ENCODE peak calls at places on chromosome 1, in six cellular contexts. One of them, this sample, is unnamed. For H3K9me3 and H3K4me1, the result is how much of the 10 kb centered on the place peaks cover.

GRCh38 chr1:179708434-179709195 is 34.5 kb upstream of the FAM163A start:
- DNase-seq in mesenchymal stem cell: no peak
- DNase-seq in left ventricle myocardium inferior: no peak
- DNase-seq in IMR-90: no peak
- DNase-seq in transverse colon: no peak
- DNase-seq in MM.1S: no peak
- DNase-seq in this sample: no peak

GRCh38 chr1:79517425-79518219 is 511.1 kb upstream of the ADGRL4 start:
- DNase-seq in mesenchymal stem cell: no peak
- DNase-seq in left ventricle myocardium inferior: no peak
- DNase-seq in IMR-90: no peak
- DNase-seq in transverse colon: no peak
- DNase-seq in MM.1S: peak
- DNase-seq in this sample: no peak

GRCh38 chr1:200130552-200130951 is 103.0 kb downstream of the NR5A2 start:
- DNase-seq in mesenchymal stem cell: no peak
- DNase-seq in left ventricle myocardium inferior: no peak
- DNase-seq in IMR-90: peak
- DNase-seq in transverse colon: no peak
- DNase-seq in MM.1S: no peak
- DNase-seq in this sample: peak

GRCh38 chr1:111453706-111454105 is 4.4 kb downstream of the ATP5PB start:
- DNase-seq in mesenchymal stem cell: no peak
- DNase-seq in left ventricle myocardium inferior: no peak
- DNase-seq in IMR-90: no peak
- DNase-seq in transverse colon: no peak
- DNase-seq in MM.1S: no peak
- DNase-seq in this sample: no peak

GRCh38 chr1:247037483-247038320 is 29.8 kb upstream of the ZNF695 start:
- DNase-seq in mesenchymal stem cell: peak
- DNase-seq in left ventricle myocardium inferior: no peak
- DNase-seq in IMR-90: no peak
- DNase-seq in transverse colon: no peak
- DNase-seq in MM.1S: no peak
- DNase-seq in this sample: no peak

GRCh38 chr1:43275826-43276620 is 6.2 kb downstream of the TMEM125 start:
- DNase-seq in mesenchymal stem cell: no peak
- DNase-seq in left ventricle myocardium inferior: no peak
- DNase-seq in IMR-90: no peak
- DNase-seq in transverse colon: no peak
- DNase-seq in MM.1S: no peak
- DNase-seq in this sample: peak

GRCh38 chr1:108573183-108573582 is 13.3 kb downstream of the EEIG2 start:
- DNase-seq in mesenchymal stem cell: no peak
- DNase-seq in left ventricle myocardium inferior: no peak
- DNase-seq in IMR-90: no peak
- DNase-seq in transverse colon: no peak
- DNase-seq in MM.1S: no peak
- DNase-seq in this sample: no peak

GRCh38 chr1:192538407-192539311 is 36.9 kb upstream of the RGS1 start:
- DNase-seq in mesenchymal stem cell: peak
- DNase-seq in left ventricle myocardium inferior: no peak
- DNase-seq in IMR-90: peak
- DNase-seq in transverse colon: no peak
- DNase-seq in MM.1S: peak
- DNase-seq in this sample: no peak

GRCh38 chr1:232686346-232686745 is 56.4 kb upstream of the SIPA1L2 start:
- DNase-seq in mesenchymal stem cell: peak
- DNase-seq in left ventricle myocardium inferior: no peak
- DNase-seq in IMR-90: peak
- DNase-seq in transverse colon: no peak
- DNase-seq in MM.1S: no peak
- DNase-seq in this sample: no peak

GRCh38 chr1:100250264-100250663 is 630 bp upstream of the DBT start:
- DNase-seq in mesenchymal stem cell: peak
- DNase-seq in left ventricle myocardium inferior: no peak
- DNase-seq in IMR-90: no peak
- DNase-seq in transverse colon: no peak
- DNase-seq in MM.1S: no peak
- DNase-seq in this sample: no peak

GRCh38 chr1:206635080-206635982 is at the start of gene DYRK3:
- DNase-seq in mesenchymal stem cell: peak
- DNase-seq in left ventricle myocardium inferior: peak
- DNase-seq in IMR-90: peak
- DNase-seq in transverse colon: peak
- DNase-seq in MM.1S: peak
- DNase-seq in this sample: peak

GRCh38 chr1:205592443-205593003 is 39.3 kb downstream of the ELK4 start:
- DNase-seq in mesenchymal stem cell: no peak
- DNase-seq in left ventricle myocardium inferior: no peak
- DNase-seq in IMR-90: no peak
- DNase-seq in transverse colon: no peak
- DNase-seq in MM.1S: no peak
- DNase-seq in this sample: no peak

GRCh38 chr1:231827337-231828105 is 200.9 kb downstream of the DISC1 start:
- DNase-seq in mesenchymal stem cell: peak
- DNase-seq in left ventricle myocardium inferior: no peak
- DNase-seq in IMR-90: peak
- DNase-seq in transverse colon: no peak
- DNase-seq in MM.1S: no peak
- DNase-seq in this sample: no peak

GRCh38 chr1:185328204-185328728 is 11.2 kb upstream of the IVNS1ABP start:
- DNase-seq in mesenchymal stem cell: no peak
- DNase-seq in left ventricle myocardium inferior: no peak
- DNase-seq in IMR-90: no peak
- DNase-seq in transverse colon: no peak
- DNase-seq in MM.1S: no peak
- DNase-seq in this sample: no peak

GRCh38 chr1:156836041-156836654 is 19.5 kb upstream of the SH2D2A start:
- DNase-seq in mesenchymal stem cell: no peak
- DNase-seq in left ventricle myocardium inferior: no peak
- DNase-seq in IMR-90: no peak
- DNase-seq in transverse colon: no peak
- DNase-seq in MM.1S: no peak
- DNase-seq in this sample: no peak

GRCh38 chr1:113048064-113048463 is 24.9 kb upstream of the LRIG2 start:
- DNase-seq in mesenchymal stem cell: no peak
- DNase-seq in left ventricle myocardium inferior: no peak
- DNase-seq in IMR-90: no peak
- DNase-seq in transverse colon: peak
- DNase-seq in MM.1S: no peak
- DNase-seq in this sample: no peak

GRCh38 chr1:79204774-79205173 is 198.2 kb upstream of the ADGRL4 start:
- DNase-seq in mesenchymal stem cell: no peak
- DNase-seq in left ventricle myocardium inferior: no peak
- DNase-seq in IMR-90: no peak
- DNase-seq in transverse colon: no peak
- DNase-seq in MM.1S: peak
- DNase-seq in this sample: no peak

GRCh38 chr1:245721488-245721887 is 566.7 kb downstream of the KIF26B start:
- DNase-seq in mesenchymal stem cell: no peak
- DNase-seq in left ventricle myocardium inferior: no peak
- DNase-seq in IMR-90: no peak
- DNase-seq in transverse colon: no peak
- DNase-seq in MM.1S: no peak
- DNase-seq in this sample: no peak

DNA sequence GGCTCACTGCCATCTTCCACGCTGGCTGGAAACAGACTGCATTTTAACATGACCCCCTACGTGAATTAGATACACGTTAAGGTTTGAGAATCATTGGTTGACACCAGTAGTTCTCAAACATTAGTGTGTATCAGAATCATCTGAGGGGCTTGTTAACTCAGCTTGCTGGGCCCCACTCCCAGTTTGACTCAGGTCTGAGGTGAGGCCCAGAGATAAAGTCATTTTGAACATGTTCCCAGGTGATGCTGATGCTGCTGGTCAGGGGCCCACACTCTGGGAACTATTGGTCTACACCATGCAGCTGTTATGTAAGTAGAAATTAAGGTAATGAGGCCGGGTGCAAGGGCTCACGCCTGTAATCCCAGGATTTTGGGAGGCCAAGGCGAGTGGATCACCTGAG is 1.3 kb downstream of the LSM10 start:
- DNase-seq in mesenchymal stem cell: no peak
- DNase-seq in left ventricle myocardium inferior: no peak
- DNase-seq in IMR-90: no peak
- DNase-seq in transverse colon: no peak
- DNase-seq in MM.1S: no peak
- DNase-seq in this sample: no peak
- H3K4me3 ChIP-seq in mesenchymal stem cell: no peak
- H3K4me3 ChIP-seq in left ventricle myocardium inferior: peak
- H3K4me3 ChIP-seq in IMR-90: no peak
- H3K4me3 ChIP-seq in transverse colon: no peak
- H3K4me3 ChIP-seq in MM.1S: no peak
- H3K4me3 ChIP-seq in this sample: peak

GRCh38 chr1:248316796-248317195 is 7.6 kb downstream of the OR2M7 start:
- DNase-seq in mesenchymal stem cell: no peak
- DNase-seq in left ventricle myocardium inferior: no peak
- DNase-seq in IMR-90: no peak
- DNase-seq in transverse colon: no peak
- DNase-seq in MM.1S: no peak
- DNase-seq in this sample: no peak
- H3K9me3 ChIP-seq in mesenchymal stem cell: under half
- H3K9me3 ChIP-seq in left ventricle myocardium inferior: under half
- H3K9me3 ChIP-seq in IMR-90: under half
- H3K9me3 ChIP-seq in transverse colon: under half
- H3K9me3 ChIP-seq in MM.1S: under half
- H3K9me3 ChIP-seq in this sample: under half

DNA sequence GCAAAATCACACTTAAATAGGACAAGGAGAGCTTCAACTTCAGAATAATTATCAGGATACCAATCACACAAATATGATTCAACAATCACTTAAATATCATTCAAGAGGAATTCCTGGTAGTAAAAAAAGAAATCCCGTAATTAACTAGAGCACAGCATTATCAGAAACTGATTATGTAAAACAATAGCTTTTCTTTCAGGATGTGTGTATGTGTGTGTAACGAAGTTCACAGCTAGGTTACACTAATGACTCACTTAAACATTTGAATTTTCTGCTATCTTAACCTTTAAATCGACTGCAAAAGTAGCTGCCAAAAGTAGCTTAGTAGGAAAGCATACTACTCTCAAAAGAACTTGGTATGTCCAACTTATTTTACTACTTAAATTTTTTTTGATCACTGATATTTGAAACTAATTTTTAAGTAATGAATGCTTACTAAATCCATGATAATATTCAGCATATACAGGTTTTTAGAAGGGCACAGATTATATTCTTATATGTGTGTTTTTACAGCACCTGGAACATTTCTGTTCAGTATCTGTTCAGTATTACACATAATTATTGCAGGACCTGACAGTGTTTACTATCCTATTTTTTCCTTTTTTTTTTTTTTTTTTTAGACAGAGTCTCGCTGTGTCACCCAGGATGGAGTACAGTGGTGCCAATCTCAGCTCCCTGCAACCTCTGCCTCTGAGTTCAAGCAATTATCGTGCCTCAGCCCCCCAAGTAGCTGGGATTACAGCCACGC is 4.2 kb downstream of the RERE start:
- DNase-seq in mesenchymal stem cell: no peak
- DNase-seq in left ventricle myocardium inferior: no peak
- DNase-seq in IMR-90: peak
- DNase-seq in transverse colon: no peak
- DNase-seq in MM.1S: no peak
- DNase-seq in this sample: no peak
- H3K4me1 ChIP-seq in mesenchymal stem cell: under half
- H3K4me1 ChIP-seq in left ventricle myocardium inferior: half or more
- H3K4me1 ChIP-seq in IMR-90: under half
- H3K4me1 ChIP-seq in transverse colon: under half
- H3K4me1 ChIP-seq in MM.1S: under half
- H3K4me1 ChIP-seq in this sample: under half

GRCh38 chr1:117210386-117210785 is 341 bp downstream of the VTCN1 start:
- DNase-seq in mesenchymal stem cell: no peak
- DNase-seq in left ventricle myocardium inferior: no peak
- DNase-seq in IMR-90: no peak
- DNase-seq in transverse colon: no peak
- DNase-seq in MM.1S: no peak
- DNase-seq in this sample: no peak

GRCh38 chr1:117201808-117202207 is 8.9 kb downstream of the VTCN1 start:
- DNase-seq in mesenchymal stem cell: no peak
- DNase-seq in left ventricle myocardium inferior: no peak
- DNase-seq in IMR-90: no peak
- DNase-seq in transverse colon: no peak
- DNase-seq in MM.1S: no peak
- DNase-seq in this sample: no peak

GRCh38 chr1:117209094-117209493 is 1.6 kb downstream of the VTCN1 start:
- DNase-seq in mesenchymal stem cell: no peak
- DNase-seq in left ventricle myocardium inferior: no peak
- DNase-seq in IMR-90: no peak
- DNase-seq in transverse colon: no peak
- DNase-seq in MM.1S: no peak
- DNase-seq in this sample: no peak

GRCh38 chr1:117208580-117208979 is 2.1 kb downstream of the VTCN1 start:
- DNase-seq in mesenchymal stem cell: no peak
- DNase-seq in left ventricle myocardium inferior: no peak
- DNase-seq in IMR-90: no peak
- DNase-seq in transverse colon: no peak
- DNase-seq in MM.1S: no peak
- DNase-seq in this sample: no peak

DNA sequence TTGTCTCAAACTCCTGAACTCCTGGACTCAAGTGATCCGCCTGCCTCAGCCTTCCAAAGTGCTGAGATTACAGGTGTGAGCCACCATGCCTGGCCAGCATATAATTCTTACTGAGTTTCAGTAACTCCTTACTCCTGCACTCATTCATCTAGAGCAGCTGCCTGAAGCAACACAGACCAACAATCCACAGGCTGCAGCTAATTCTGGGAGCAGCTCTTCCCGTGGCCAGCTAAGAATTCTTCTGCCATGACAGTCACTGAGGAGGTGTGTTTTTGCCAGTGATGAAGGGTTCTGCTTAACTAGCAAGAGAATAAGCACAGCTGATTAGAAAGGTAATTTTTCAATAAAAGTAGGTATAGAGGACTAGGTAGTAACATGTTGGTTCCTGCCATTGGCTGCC is 5.4 kb downstream of the VTCN1 start:
- DNase-seq in mesenchymal stem cell: no peak
- DNase-seq in left ventricle myocardium inferior: no peak
- DNase-seq in IMR-90: peak
- DNase-seq in transverse colon: no peak
- DNase-seq in MM.1S: no peak
- DNase-seq in this sample: no peak
- H3K4me3 ChIP-seq in mesenchymal stem cell: no peak
- H3K4me3 ChIP-seq in left ventricle myocardium inferior: no peak
- H3K4me3 ChIP-seq in IMR-90: no peak
- H3K4me3 ChIP-seq in transverse colon: no peak
- H3K4me3 ChIP-seq in MM.1S: no peak
- H3K4me3 ChIP-seq in this sample: no peak

DNA sequence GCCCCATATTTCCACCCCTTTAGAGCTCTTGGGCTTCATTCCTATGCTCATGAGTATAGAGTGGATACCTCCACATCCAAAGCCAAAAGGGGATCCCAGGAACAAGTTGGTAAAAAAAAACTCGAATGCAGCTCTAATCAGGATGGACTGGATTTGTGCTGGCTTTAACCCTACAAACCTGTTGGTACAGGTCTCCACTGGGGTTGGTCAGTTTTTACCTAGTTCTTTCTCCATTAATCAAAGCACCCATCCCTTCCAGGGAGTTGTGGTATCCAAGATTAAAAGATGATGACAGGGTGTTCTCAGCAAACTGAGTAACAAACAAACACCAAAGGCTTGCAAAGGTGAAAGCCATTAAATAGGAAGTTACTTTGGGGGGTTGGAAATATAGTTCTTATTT is 5.9 kb upstream of the CRNN start:
- DNase-seq in mesenchymal stem cell: no peak
- DNase-seq in left ventricle myocardium inferior: no peak
- DNase-seq in IMR-90: no peak
- DNase-seq in transverse colon: no peak
- DNase-seq in MM.1S: no peak
- DNase-seq in this sample: no peak
- H3K9me3 ChIP-seq in mesenchymal stem cell: under half
- H3K9me3 ChIP-seq in left ventricle myocardium inferior: under half
- H3K9me3 ChIP-seq in IMR-90: under half
- H3K9me3 ChIP-seq in transverse colon: under half
- H3K9me3 ChIP-seq in MM.1S: under half
- H3K9me3 ChIP-seq in this sample: under half